ENCODE peak calls at places on chromosome 15, in four cellular contexts. A is activated T-helper 1 cell treated with anti-CD3 and anti-CD28 coated beads, Interleukin-12 subunit alpha, Interleukin-12 subunit beta, Interleukin-2, Interleukin-4 antibody, amounts not matched to agents 30 ng/mL and 10 ng/mL and 1 ng/mL, durations not matched to agents 14 hours and 24 hours and 36 hours; K is stomach; S is hepatocyte. Q is an unnamed sample.

GRCh38 chr15:68808091-68808490 is 12.6 kb downstream of the ANP32A start:
- DNase-seq in K (no peak), A (no peak), S (no peak), Q (no peak)

GRCh38 chr15:89531796-89532537 is 35.6 kb upstream of the RHCG start:
- DNase-seq in A (no peak), K (no peak), S (no peak), Q (peak; percentile 88)

GRCh38 chr15:88974392-88974791 is 61.2 kb upstream of the MFGE8 start:
- DNase-seq in A (no peak), S (peak; percentile 35), K (no peak), Q (no peak)

GRCh38 chr15:90762109-90762508 is 45.0 kb downstream of the BLM start:
- DNase-seq in A (no peak), K (peak; percentile 34), S (peak; percentile 50), Q (peak; percentile 51)

GRCh38 chr15:89820651-89821611 is 6.3 kb upstream of the ANPEP start:
- DNase-seq in A (no peak), K (no peak), S (no peak), Q (peak; percentile 62)

GRCh38 chr15:69126054-69126469 is 34.4 kb upstream of the GLCE start:
- DNase-seq in A (no peak), K (no peak), S (peak; percentile 80), Q (peak; percentile 7)

GRCh38 chr15:42285042-42285441 is 11.8 kb upstream of the TMEM87A start:
- DNase-seq in K (no peak), A (no peak), S (no peak), Q (no peak)

GRCh38 chr15:88727439-88727838 is 75.8 kb upstream of the ACAN start:
- DNase-seq in K (peak; percentile 76), A (no peak), S (no peak), Q (no peak)

GRCh38 chr15:80445300-80446041 is 41.3 kb downstream of the ARNT2 start:
- DNase-seq in S (no peak), K (no peak), A (no peak), Q (no peak)

GRCh38 chr15:39828374-39828931 is 45.8 kb upstream of the FSIP1 start:
- DNase-seq in S (peak; percentile 35), K (no peak), A (no peak), Q (peak; percentile 37)

GRCh38 chr15:57312323-57313133 is 63.8 kb upstream of the CGNL1 start:
- DNase-seq in A (no peak), K (peak; percentile 52), S (peak; percentile 85), Q (no peak)

GRCh38 chr15:45064386-45064785 is 41.4 kb downstream of the SORD start:
- DNase-seq in S (no peak), A (no peak), K (peak; percentile 40), Q (no peak)

GRCh38 chr15:99104788-99105515 is at the start of gene SYNM:
- DNase-seq in A (peak; percentile 39), K (peak; percentile 67), S (peak; percentile 93), Q (peak; percentile 71)

GRCh38 chr15:25989327-25989726 is 126.2 kb upstream of the ATP10A start:
- DNase-seq in K (no peak), A (no peak), S (no peak), Q (no peak)

GRCh38 chr15:85879334-85880163 is 84.8 kb upstream of the KLHL25 start:
- DNase-seq in A (no peak), S (peak; percentile 30), K (no peak), Q (no peak)

GRCh38 chr15:50562735-50563640 is 16.5 kb upstream of the USP50 start:
- DNase-seq in S (no peak), A (peak; percentile 8), K (no peak), Q (peak; percentile 9)

GRCh38 chr15:41256577-41257038 is 25.5 kb downstream of the CHP1 start:
- DNase-seq in S (peak; percentile 33), K (no peak), A (no peak), Q (peak; percentile 17)

GRCh38 chr15:91710072-91710471 is 143.4 kb upstream of the SLCO3A1 start:
- DNase-seq in A (no peak), K (no peak), S (no peak), Q (peak; percentile 63)

GRCh38 chr15:99155961-99156443 is 51.1 kb downstream of the SYNM start:
- DNase-seq in K (no peak), A (no peak), S (peak; percentile 44), Q (peak; percentile 85)

GRCh38 chr15:68885070-68885469 is 45.3 kb upstream of the SPESP1 start:
- DNase-seq in K (no peak), S (no peak), A (no peak), Q (peak; percentile 59)

GRCh38 chr15:34582461-34583357 is 742 bp downstream of the GOLGA8B start:
- DNase-seq in A (peak; percentile 28), K (peak; percentile 45), S (peak; percentile 34), Q (peak; percentile 59)

GRCh38 chr15:68353418-68354145 is 76.0 kb downstream of the FEM1B start:
- DNase-seq in K (no peak), A (no peak), S (no peak), Q (no peak)

GRCh38 chr15:67832965-67833503 is 6.8 kb downstream of the RNU6-1 start:
- DNase-seq in A (no peak), K (no peak), S (no peak), Q (no peak)

GRCh38 chr15:83850015-83850414 is 196.1 kb downstream of the ADAMTSL3 start:
- DNase-seq in S (no peak), K (no peak), A (no peak), Q (no peak)

GRCh38 chr15:57505949-57506391 is 85.7 kb upstream of the MYZAP start:
- DNase-seq in A (no peak), K (peak; percentile 90), S (peak; percentile 90), Q (peak; percentile 98)

GRCh38 chr15:91429973-91430372 is 329.9 kb downstream of the SV2B start:
- DNase-seq in S (no peak), K (no peak), A (no peak), Q (no peak)

GRCh38 chr15:76711351-76711827 is 193.8 kb downstream of the SCAPER start:
- DNase-seq in S (no peak), A (no peak), K (no peak), Q (no peak)

GRCh38 chr15:27669641-27670040 is 429.5 kb downstream of the OCA2 start:
- DNase-seq in S (no peak), A (no peak), K (no peak), Q (no peak)

GRCh38 chr15:89335289-89336041 is 841 bp upstream of the POLG start:
- DNase-seq in A (no peak), S (peak; percentile 51), K (no peak), Q (no peak)

Q was measured in epithelial cell of esophagus.